ENCODE peak calls at places on chromosomes 13 and 19, in ten cellular contexts. O, X, L, S, K, F, J, E, I and A are unnamed samples.

GRCh38 chr19:2329162-2329505 is 650 bp downstream of the SPPL2B start:
- DNase-seq in E (no peak), L (no peak), S (no peak), O (no peak), J (no peak), I (no peak), K (no peak), X (no peak), F (no peak), A (no peak)

GRCh38 chr19:27679905-27680304 is 1533.0 kb downstream of the UQCRFS1 start:
- DNase-seq in E (no peak), J (no peak), O (no peak), I (no peak), K (no peak), S (no peak), L (no peak), F (no peak), X (no peak), A (no peak)

GRCh38 chr19:29966594-29967249 is 24.7 kb downstream of the URI1 start:
- DNase-seq in L (no peak), F (no peak), K (no peak), S (no peak), X (no peak), I (no peak), E (no peak), J (no peak), O (no peak), A (no peak)

GRCh38 chr13:110298566-110299321 is 8.2 kb downstream of the COL4A1 start:
- DNase-seq in L (no peak), J (peak), K (no peak), I (no peak), X (no peak), O (no peak), S (no peak), E (no peak), F (no peak), A (no peak)

GRCh38 chr13:84896128-84896527 is 903.1 kb downstream of the SLITRK6 start:
- DNase-seq in O (no peak), X (no peak), L (no peak), K (no peak), J (no peak), I (peak), E (peak), F (no peak), S (no peak), A (no peak)

GRCh38 chr19:16433986-16434385 is 37.8 kb downstream of the EPS15L1 start:
- DNase-seq in F (no peak), J (peak), I (no peak), O (no peak), L (no peak), X (no peak), K (no peak), S (no peak), E (no peak), A (no peak)

GRCh38 chr19:7851623-7852500 is 21.8 kb downstream of the EVI5L start:
- DNase-seq in L (peak), I (no peak), J (no peak), X (no peak), S (peak), E (no peak), O (no peak), F (no peak), K (no peak), A (no peak)

GRCh38 chr19:3357731-3358391 is 8.5 kb upstream of the NFIC start:
- DNase-seq in X (no peak), I (peak), E (no peak), L (no peak), O (no peak), S (no peak), K (no peak), F (peak), J (no peak), A (no peak)